ENCODE peak calls at places on chromosomes 6 and 20, in nine cellular contexts. F is heart left ventricle, M is RWPE1, O is IMR-90, N is stomach, A is adrenal gland, K is A673, V is A549, S is uterus. W is an unnamed sample.

GRCh38 chr6:29456971-29457370 is at the start of the genes OR11A1 and OR2H1:
- DNase-seq in F (no peak), M (no peak), O (no peak), N (no peak), A (no peak), K (no peak), V (no peak), S (no peak), W (no peak)

GRCh38 chr20:14234666-14235295 is 102.6 kb downstream of the FLRT3 start:
- DNase-seq in F (no peak), M (peak), O (peak), N (no peak), A (no peak), K (no peak), V (no peak), S (no peak), W (no peak)

GRCh38 chr20:18263723-18264122 is 24.6 kb upstream of the ZNF133 start:
- DNase-seq in F (no peak), M (no peak), O (no peak), N (peak), A (no peak), K (no peak), V (no peak), S (no peak), W (no peak)

GRCh38 chr20:57676517-57677322 is 33.1 kb downstream of the PMEPA1 start:
- DNase-seq in F (no peak), M (no peak), O (no peak), N (no peak), A (no peak), K (no peak), V (no peak), S (no peak), W (no peak)

GRCh38 chr6:47321582-47321981 is 11.9 kb upstream of the TNFRSF21 start:
- DNase-seq in F (no peak), M (no peak), O (no peak), N (no peak), A (no peak), K (no peak), V (no peak), S (no peak), W (no peak)

GRCh38 chr6:43077981-43078411 is 1.9 kb downstream of the PTK7 start:
- DNase-seq in F (no peak), M (no peak), O (peak), N (no peak), A (no peak), K (peak), V (no peak), S (peak), W (no peak)

GRCh38 chr6:34142599-34142998 is 3.3 kb downstream of the GRM4 start:
- DNase-seq in F (peak), M (no peak), O (no peak), N (no peak), A (peak), K (no peak), V (no peak), S (no peak), W (no peak)

GRCh38 chr6:163708459-163708858 is 293.9 kb downstream of the QKI start:
- DNase-seq in F (no peak), M (no peak), O (no peak), N (no peak), A (no peak), K (no peak), V (no peak), S (no peak), W (no peak)

GRCh38 chr20:62938105-62938888 is at the start of gene GID8:
- DNase-seq in F (peak), M (peak), O (peak), N (peak), A (peak), K (peak), V (peak), S (no peak), W (no peak)

GRCh38 chr20:16104783-16105182 is 468.5 kb downstream of the KIF16B start:
- DNase-seq in F (no peak), M (no peak), O (no peak), N (no peak), A (no peak), K (no peak), V (no peak), S (no peak), W (no peak)

GRCh38 chr6:118719351-118720124 is 68.1 kb upstream of the CEP85L start:
- DNase-seq in F (no peak), M (no peak), O (no peak), N (no peak), A (no peak), K (no peak), V (no peak), S (no peak), W (no peak)

GRCh38 chr20:46811328-46812084 is 83.1 kb upstream of the EYA2 start:
- DNase-seq in F (no peak), M (no peak), O (no peak), N (no peak), A (no peak), K (no peak), V (no peak), S (no peak), W (no peak)

GRCh38 chr6:27209167-27209566 is 38.3 kb upstream of the PRSS16 start:
- DNase-seq in F (no peak), M (no peak), O (no peak), N (no peak), A (no peak), K (no peak), V (no peak), S (no peak), W (no peak)

GRCh38 chr6:139367810-139368321 is 6.6 kb downstream of the CITED2 start:
- DNase-seq in F (no peak), M (no peak), O (no peak), N (no peak), A (no peak), K (peak), V (no peak), S (no peak), W (no peak)

GRCh38 chr6:148177589-148178233 is 164.9 kb upstream of the SASH1 start:
- DNase-seq in F (peak), M (peak), O (peak), N (peak), A (peak), K (peak), V (peak), S (peak), W (peak)

GRCh38 chr20:17570347-17571152 is 675 bp downstream of the DSTN start:
- DNase-seq in F (peak), M (peak), O (peak), N (peak), A (peak), K (peak), V (no peak), S (peak), W (peak)

GRCh38 chr6:132192646-132193045 is 208.6 kb downstream of the MOXD1 start:
- DNase-seq in F (no peak), M (no peak), O (no peak), N (no peak), A (no peak), K (no peak), V (no peak), S (no peak), W (no peak)

GRCh38 chr6:165231581-165232276 is 77.7 kb downstream of the C6orf118 start:
- DNase-seq in F (no peak), M (peak), O (no peak), N (no peak), A (no peak), K (peak), V (peak), S (no peak), W (no peak)

GRCh38 chr6:13865132-13865531 is 50.8 kb upstream of the MCUR1 start:
- DNase-seq in F (no peak), M (no peak), O (no peak), N (no peak), A (no peak), K (no peak), V (no peak), S (no peak), W (no peak)

GRCh38 chr20:34525709-34526416 is 9.6 kb downstream of the DYNLRB1 start:
- DNase-seq in F (peak), M (peak), O (peak), N (peak), A (peak), K (peak), V (peak), S (peak), W (peak)

GRCh38 chr20:7772376-7772775 is 167.9 kb downstream of the HAO1 start:
- DNase-seq in F (no peak), M (peak), O (peak), N (no peak), A (no peak), K (no peak), V (no peak), S (no peak), W (no peak)

GRCh38 chr20:38671186-38671585 is 53.1 kb upstream of the SLC32A1 start:
- DNase-seq in F (no peak), M (no peak), O (no peak), N (no peak), A (no peak), K (no peak), V (no peak), S (no peak), W (no peak)

GRCh38 chr6:40894962-40895799 is 143.8 kb downstream of the UNC5CL start:
- DNase-seq in F (peak), M (peak), O (peak), N (peak), A (peak), K (peak), V (peak), S (peak), W (peak)

DNA sequence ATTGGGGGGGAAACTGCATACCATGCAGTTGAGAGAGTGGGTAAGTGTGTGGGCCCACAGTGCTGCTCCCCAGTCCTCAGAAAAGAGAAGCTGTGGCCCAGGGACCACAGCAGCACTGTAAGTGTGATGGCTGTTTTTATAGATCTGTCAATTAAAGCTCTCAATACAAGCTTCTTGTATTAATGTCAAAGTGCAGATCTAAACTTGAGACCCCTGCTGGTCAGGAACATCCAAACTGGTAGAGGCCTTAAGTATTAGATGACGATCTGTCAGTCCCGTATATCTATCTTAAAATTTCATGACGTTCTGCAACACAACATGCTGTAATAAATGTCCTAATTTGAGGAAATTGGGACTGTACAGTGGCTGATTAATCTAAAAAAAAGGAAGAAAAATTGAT is 74.8 kb downstream of the TULP4 start:
- DNase-seq in F (no peak), M (no peak), O (no peak), N (no peak), A (no peak), K (no peak), V (peak), S (no peak), W (no peak)
- TF ChIP-seq CTCF in F (no peak), M (no peak), O (peak), N (no peak), A (no peak), K (peak), V (no peak), S (no peak), W (no peak)

GRCh38 chr6:105344971-105345370 is 57.9 kb downstream of the PREP start:
- DNase-seq in F (no peak), M (no peak), O (no peak), N (no peak), A (no peak), K (no peak), V (no peak), S (no peak), W (no peak)
- H3K27ac ChIP-seq in F (no peak), M (no peak), O (no peak), N (no peak), A (no peak), K (no peak), V (no peak), S (no peak), W (no peak)

GRCh38 chr6:108915258-108915657 is 67.0 kb downstream of the ARMC2 start:
- DNase-seq in F (no peak), M (no peak), O (no peak), N (no peak), A (no peak), K (no peak), V (no peak), S (no peak), W (no peak)

GRCh38 chr6:108916026-108916689 is 67.9 kb downstream of the ARMC2 start:
- DNase-seq in F (no peak), M (no peak), O (no peak), N (no peak), A (no peak), K (no peak), V (no peak), S (no peak), W (no peak)

GRCh38 chr6:108914235-108915022 is 66.2 kb downstream of the ARMC2 start:
- DNase-seq in F (no peak), M (peak), O (peak), N (no peak), A (no peak), K (peak), V (peak), S (no peak), W (no peak)
- TF ChIP-seq CTCF in F (peak), M (peak), O (peak), N (no peak), A (no peak), K (peak), V (peak), S (no peak), W (no peak)

GRCh38 chr20:5039255-5039657 is 37.9 kb upstream of the SLC23A2 start:
- DNase-seq in F (no peak), M (no peak), O (no peak), N (no peak), A (no peak), K (no peak), V (no peak), S (no peak), W (no peak)

GRCh38 chr20:5030348-5031205 is 29.3 kb upstream of the SLC23A2 start:
- DNase-seq in F (no peak), M (no peak), O (no peak), N (no peak), A (no peak), K (no peak), V (no peak), S (no peak), W (no peak)

GRCh38 chr20:5031206-5031557 is 29.9 kb upstream of the SLC23A2 start:
- DNase-seq in F (no peak), M (no peak), O (no peak), N (no peak), A (no peak), K (no peak), V (no peak), S (no peak), W (no peak)

GRCh38 chr20:5036828-5037227 is 35.5 kb upstream of the SLC23A2 start:
- DNase-seq in F (no peak), M (no peak), O (no peak), N (no peak), A (no peak), K (no peak), V (no peak), S (no peak), W (no peak)

DNA sequence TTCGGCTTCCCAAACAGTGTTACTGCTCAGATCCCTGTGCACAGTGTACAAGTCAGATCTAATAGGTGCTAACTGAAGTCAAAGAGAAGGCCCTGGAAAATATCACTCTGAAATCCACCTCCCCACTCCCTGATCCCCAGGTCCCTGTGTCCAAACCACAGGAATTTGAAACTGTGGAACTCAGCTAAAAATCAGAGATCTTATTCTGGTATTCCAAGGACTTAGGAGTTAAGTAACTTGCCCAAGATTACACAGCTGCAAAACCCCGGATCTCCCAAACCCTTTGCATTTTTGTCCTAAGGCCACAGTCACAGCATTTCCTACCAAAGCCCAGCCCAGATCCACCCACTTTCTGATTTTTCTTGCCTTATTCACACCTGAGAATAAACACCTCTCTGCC is 32.3 kb upstream of the SLC23A2 start:
- DNase-seq in F (no peak), M (no peak), O (peak), N (no peak), A (no peak), K (no peak), V (no peak), S (no peak), W (no peak)
- H3K27ac ChIP-seq in F (no peak), M (no peak), O (peak), N (no peak), A (no peak), K (no peak), V (peak), S (no peak), W (no peak)

GRCh38 chr20:61665746-61666470 is 399.8 kb downstream of the TAF4 start:
- DNase-seq in F (no peak), M (no peak), O (no peak), N (no peak), A (no peak), K (no peak), V (no peak), S (no peak), W (no peak)

GRCh38 chr20:61662226-61662945 is 403.3 kb downstream of the TAF4 start:
- DNase-seq in F (no peak), M (no peak), O (no peak), N (no peak), A (no peak), K (no peak), V (peak), S (no peak), W (no peak)

GRCh38 chr20:61664741-61665320 is 400.9 kb downstream of the TAF4 start:
- DNase-seq in F (no peak), M (no peak), O (no peak), N (no peak), A (no peak), K (no peak), V (no peak), S (no peak), W (no peak)

GRCh38 chr20:61662946-61663460 is 402.7 kb downstream of the TAF4 start:
- DNase-seq in F (no peak), M (no peak), O (no peak), N (no peak), A (no peak), K (no peak), V (no peak), S (no peak), W (no peak)

DNA sequence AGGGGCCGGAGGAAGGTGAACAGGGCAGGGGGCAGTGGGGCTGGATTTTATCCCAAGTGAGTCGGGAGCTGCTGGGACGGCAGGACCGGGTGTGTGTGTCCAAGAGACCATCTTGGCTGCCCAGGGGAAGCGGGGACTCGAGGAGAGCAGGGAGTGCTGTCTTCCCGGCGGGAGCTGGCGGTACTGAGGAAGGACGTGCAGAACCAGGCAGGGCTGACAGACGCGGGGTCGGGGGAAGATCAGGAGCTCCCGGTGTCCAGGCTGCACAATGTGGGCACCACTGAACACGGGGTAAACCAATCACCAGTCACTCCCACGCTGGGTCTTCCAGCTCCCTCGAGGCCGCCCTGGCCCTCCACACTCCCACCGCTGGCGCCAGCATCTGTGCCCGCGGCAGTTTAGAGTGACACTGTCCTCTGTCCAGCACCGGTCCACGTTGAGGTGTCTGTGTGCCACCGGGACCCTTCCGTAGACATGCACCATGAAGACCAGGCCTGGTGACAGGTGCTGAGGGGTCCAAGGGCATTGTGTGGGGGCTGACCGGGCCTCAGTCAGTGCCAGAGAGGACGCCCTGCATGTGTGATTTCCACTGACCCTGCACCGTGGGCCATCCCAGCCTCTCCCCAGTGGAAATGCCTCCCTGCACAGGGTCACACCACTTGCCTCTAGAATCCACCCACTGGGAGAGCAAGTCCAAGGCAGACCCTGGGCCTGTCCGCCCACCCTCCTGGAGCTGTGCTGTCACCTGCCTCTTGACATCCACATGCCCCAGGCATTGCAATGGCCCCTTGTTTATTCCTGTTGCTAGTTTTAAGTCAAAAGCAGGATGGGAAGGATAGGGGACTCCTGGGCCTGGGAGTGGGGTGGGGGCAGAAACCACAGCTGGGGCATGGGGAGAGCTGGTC is 401.9 kb downstream of the TAF4 start:
- DNase-seq in F (no peak), M (no peak), O (no peak), N (no peak), A (no peak), K (no peak), V (no peak), S (no peak), W (no peak)
- TF ChIP-seq CTCF in F (no peak), M (no peak), O (no peak), N (no peak), A (no peak), K (no peak), V (no peak), S (no peak), W (no peak)